ENCODE peak calls at places on chromosomes 12 and 14, in five cellular contexts. S is thoracic aorta, R is stomach, V is fibroblast of lung, J is neural crest cell. E is an unnamed sample.
A peak's percentile ranks its signal among the peaks of the same experiment; 100 is the strongest.

GRCh38 chr12:11769723-11770514 is 120.4 kb downstream of the ETV6 start:
- DNase-seq in S (no peak), R (no peak), J (no peak), V (no peak), E (no peak)

GRCh38 chr12:99056186-99056585 is 411.1 kb downstream of the APAF1 start:
- DNase-seq in R (no peak), S (no peak), V (no peak), J (no peak), E (no peak)

GRCh38 chr12:109153711-109154434 is 37.5 kb downstream of the ACACB start:
- DNase-seq in V (no peak), R (peak; percentile 24), J (no peak), S (no peak), E (no peak)

GRCh38 chr12:123398177-123398916 is 14.4 kb downstream of the KMT5A start:
- DNase-seq in R (peak; percentile 73), V (peak; percentile 82), J (no peak), S (peak; percentile 56), E (no peak)

GRCh38 chr14:68628605-68629310 is 164.1 kb downstream of the ZFP36L1 start:
- DNase-seq in V (no peak), J (no peak), R (peak; percentile 79), S (no peak), E (no peak)

GRCh38 chr12:843609-844008 is 91.2 kb downstream of the WNK1 start:
- DNase-seq in R (no peak), S (no peak), J (no peak), V (no peak), E (no peak)

GRCh38 chr12:31339831-31340622 is 14.1 kb upstream of the SINHCAF start:
- DNase-seq in R (no peak), S (no peak), V (no peak), J (no peak), E (no peak)

GRCh38 chr12:62261876-62262275 is 1.7 kb downstream of the USP15 start:
- DNase-seq in V (no peak), R (no peak), J (no peak), S (no peak), E (no peak)

GRCh38 chr14:33916663-33917565 is 34.0 kb downstream of the EGLN3 start:
- DNase-seq in J (no peak), V (peak; percentile 74), R (no peak), S (no peak), E (no peak)

GRCh38 chr14:52458721-52459085 is 93.6 kb downstream of the TXNDC16 start:
- DNase-seq in J (no peak), R (no peak), S (no peak), V (peak; percentile 46), E (no peak)

GRCh38 chr14:105415481-105416428 is 3.9 kb upstream of the MTA1 start:
- DNase-seq in R (no peak), S (no peak), J (no peak), V (no peak), E (no peak)

GRCh38 chr12:120822832-120823503 is 81.2 kb downstream of the SPPL3 start:
- DNase-seq in V (no peak), R (no peak), S (no peak), J (no peak), E (no peak)

GRCh38 chr12:3454780-3455179 is 36.2 kb upstream of the PRMT8 start:
- DNase-seq in S (no peak), V (no peak), R (no peak), J (no peak), E (no peak)

GRCh38 chr12:6215932-6216494 is 15.8 kb downstream of the CD9 start:
- DNase-seq in J (no peak), S (peak; percentile 88), V (peak; percentile 92), R (peak; percentile 88), E (peak; percentile 99)

GRCh38 chr12:39723831-39724230 is 104.2 kb upstream of the ABCD2 start:
- DNase-seq in R (no peak), J (no peak), S (no peak), V (peak; percentile 45), E (no peak)

GRCh38 chr12:131500564-131500963 is 210.3 kb upstream of the SFSWAP start:
- DNase-seq in S (no peak), J (no peak), R (no peak), V (no peak), E (no peak)

GRCh38 chr12:110641512-110641911 is 27.6 kb downstream of the TCTN1 start:
- DNase-seq in R (no peak), S (no peak), V (peak; percentile 66), J (no peak), E (no peak)

GRCh38 chr14:51157012-51157411 is 62.1 kb upstream of the TRIM9 start:
- DNase-seq in J (no peak), R (no peak), S (no peak), V (no peak), E (no peak)

GRCh38 chr12:72030272-72030671 is 91.6 kb downstream of the TPH2 start:
- DNase-seq in S (no peak), V (peak; percentile 4), J (no peak), R (no peak), E (no peak)
- TF ChIP-seq CTCF in S (no peak), V (no peak), J (no peak), R (no peak), E (no peak)

GRCh38 chr12:21989819-21990412 is 48.7 kb upstream of the ABCC9 start:
- DNase-seq in S (no peak), V (peak; percentile 25), J (no peak), R (no peak), E (no peak)
- TF ChIP-seq CTCF in S (peak; percentile 56), V (peak; percentile 74), J (peak; percentile 84), R (peak; percentile 41), E (peak; percentile 67)

DNA sequence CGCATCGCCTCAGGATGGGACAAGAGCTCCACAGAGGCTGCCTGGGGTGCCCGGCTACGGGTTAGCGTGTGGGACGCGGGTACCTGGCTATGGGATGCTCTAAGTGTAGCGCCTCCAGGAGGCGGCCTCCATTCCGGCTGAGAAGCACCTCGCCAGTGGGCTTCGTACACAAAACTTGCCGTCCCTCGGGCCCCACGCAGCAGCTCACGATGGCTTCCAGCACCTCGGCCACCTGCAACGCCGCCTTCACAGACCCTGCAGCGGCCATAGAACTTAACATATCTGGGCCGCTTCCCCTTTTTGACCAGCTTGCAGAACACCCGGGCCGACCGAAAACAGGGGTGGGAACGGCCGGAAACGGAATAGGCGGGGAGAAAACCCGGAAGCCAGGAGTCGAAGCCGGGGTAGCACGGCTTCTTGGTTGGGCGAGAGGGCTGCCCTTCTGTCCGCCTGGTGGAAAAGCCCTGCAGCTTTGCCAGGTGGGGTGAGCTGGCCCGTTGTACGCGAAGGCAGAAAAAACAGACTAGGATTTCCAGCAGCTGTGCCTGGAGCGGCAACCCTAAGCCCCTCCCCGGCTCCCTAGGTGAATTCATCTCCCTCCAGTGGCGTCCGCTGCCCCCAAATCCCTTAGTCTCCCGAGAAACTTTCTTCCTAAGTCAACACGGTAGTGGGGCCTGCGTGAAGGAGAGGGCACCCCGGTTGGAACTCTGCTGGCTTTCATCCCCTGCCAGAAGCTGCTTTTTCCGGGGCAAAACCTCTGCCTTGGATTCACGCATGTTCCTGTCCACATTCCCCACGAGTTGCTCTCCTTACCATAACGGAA is at the start of gene BBS10:
- DNase-seq in J (peak; percentile 78), S (peak; percentile 66), R (peak; percentile 91), V (peak; percentile 94), E (peak; percentile 44)
- TF ChIP-seq CTCF in J (peak; percentile 58), S (peak; percentile 41), R (peak; percentile 25), V (peak; percentile 54), E (peak; percentile 58)

GRCh38 chr12:10070380-10070779 is 28.4 kb downstream of the CLEC1A start:
- DNase-seq in R (no peak), J (no peak), S (no peak), V (no peak), E (no peak)

GRCh38 chr12:10067942-10068341 is 30.8 kb downstream of the CLEC1A start:
- DNase-seq in V (no peak), J (no peak), R (no peak), S (no peak), E (no peak)

GRCh38 chr12:10067259-10067658 is 31.5 kb downstream of the CLEC1A start:
- DNase-seq in V (no peak), J (no peak), S (no peak), R (no peak), E (no peak)

GRCh38 chr12:10068634-10069033 is 30.2 kb downstream of the CLEC1A start:
- DNase-seq in V (no peak), S (no peak), J (no peak), R (no peak), E (no peak)

DNA sequence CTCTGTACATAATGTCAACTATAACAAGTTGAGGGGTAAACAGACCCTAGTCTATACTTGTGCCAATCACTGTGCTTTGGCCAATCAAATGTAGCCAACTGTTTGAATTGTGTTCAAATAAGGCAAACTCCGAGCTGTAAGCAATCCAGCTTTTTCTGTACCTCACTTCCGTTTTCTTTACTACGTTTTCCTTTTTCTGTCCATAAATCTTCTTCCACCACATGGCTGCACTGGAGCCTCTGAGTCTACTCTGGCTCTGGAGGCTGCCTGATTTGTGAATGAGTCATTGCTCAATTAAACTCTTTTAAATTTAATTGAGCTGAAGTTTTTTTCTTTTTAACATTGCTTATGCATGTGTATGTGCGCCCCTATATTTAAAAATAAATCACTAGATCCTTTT is 29.7 kb downstream of the CLEC1A start:
- DNase-seq in R (no peak), J (no peak), V (peak; percentile 11), S (no peak), E (no peak)
- TF ChIP-seq CTCF in R (no peak), J (no peak), V (no peak), S (no peak), E (no peak)

DNA sequence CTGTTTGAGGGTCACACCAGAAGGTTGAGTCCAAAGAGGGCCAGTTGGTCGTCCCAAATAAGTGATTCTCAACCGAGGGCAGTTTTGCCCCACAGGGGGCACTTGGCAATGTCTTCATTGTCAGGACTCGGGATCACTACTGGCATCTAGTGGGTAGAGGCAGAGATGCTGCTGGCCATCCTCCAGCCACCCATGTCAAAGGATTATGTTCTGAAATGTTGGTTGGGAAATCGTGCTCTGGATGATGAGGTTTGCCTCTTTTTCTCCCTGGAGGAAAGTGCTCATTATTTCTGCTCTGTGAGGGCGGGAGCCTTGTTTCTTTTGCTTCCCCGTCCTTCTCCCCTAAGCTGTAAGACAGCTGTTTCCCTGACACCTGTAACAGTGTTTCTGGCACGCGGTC is 3.6 kb downstream of the ZNF839 start:
- DNase-seq in J (no peak), S (peak; percentile 47), V (peak; percentile 60), R (peak; percentile 67), E (no peak)
- TF ChIP-seq CTCF in J (peak; percentile 54), S (peak; percentile 39), V (peak; percentile 66), R (peak; percentile 35), E (peak; percentile 78)

GRCh38 chr14:54509546-54510501 is at the start of gene CGRRF1:
- DNase-seq in J (peak; percentile 99), R (peak; percentile 98), V (peak; percentile 99), S (peak; percentile 96), E (peak; percentile 71)
- TF ChIP-seq CTCF in J (peak; percentile 71), R (peak; percentile 91), V (peak; percentile 34), S (peak; percentile 62), E (peak; percentile 47)

DNA sequence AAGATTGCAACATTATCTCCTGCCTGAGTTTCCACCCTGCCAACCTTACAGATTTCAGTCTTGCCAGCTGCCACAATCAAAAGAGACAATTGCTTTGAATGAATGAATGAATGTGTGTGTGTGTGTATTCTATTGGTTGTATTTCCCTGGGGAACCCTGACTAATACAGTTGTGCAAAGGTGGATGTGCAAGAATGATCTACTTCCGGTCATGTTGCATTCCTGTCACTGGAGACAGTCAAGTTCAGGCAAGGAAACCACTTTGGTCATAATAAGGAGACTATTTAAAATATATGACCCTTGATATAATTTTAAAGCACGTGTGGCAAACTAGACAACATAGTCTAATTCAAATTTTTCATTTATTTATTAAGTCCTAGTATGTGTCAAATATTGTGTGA is 13.1 kb downstream of the RERG start:
- DNase-seq in V (no peak), S (no peak), R (no peak), J (no peak), E (no peak)
- TF ChIP-seq CTCF in V (peak; percentile 28), S (no peak), R (no peak), J (peak; percentile 66), E (peak; percentile 59)